ENCODE peak calls at places on chromosomes 11 and 22, in ten cellular contexts. One of them, this sample, is unnamed.

GRCh38 chr11:2892215-2893020 is 6.8 kb upstream of the CDKN1C start:
- DNase-seq in omental fat pad: no peak
- DNase-seq in foreskin fibroblast: peak; percentile 55
- DNase-seq in A549: peak; percentile 74
- DNase-seq in activated CD4-positive, alpha-beta T cell treated with anti-CD3 and anti-CD28 coated beads, Interleukin-2, amount 50 U/mL, for 1 hour: peak; percentile 56
- DNase-seq in NCI-H1092: peak; percentile 67
- DNase-seq in activated T-cell treated with anti-CD3 and anti-CD28 coated beads for 1 hour: peak; percentile 36
- DNase-seq in AG04450: no peak
- DNase-seq in type B pancreatic cell: no peak
- DNase-seq in kidney: peak; percentile 94
- DNase-seq in this sample: no peak

GRCh38 chr22:40857309-40857851 is 432 bp downstream of the XPNPEP3 start:
- DNase-seq in A549: no peak
- DNase-seq in AG04450: no peak
- DNase-seq in kidney: no peak
- DNase-seq in foreskin fibroblast: no peak
- DNase-seq in NCI-H1092: no peak
- DNase-seq in type B pancreatic cell: no peak
- DNase-seq in activated T-cell treated with anti-CD3 and anti-CD28 coated beads for 1 hour: no peak
- DNase-seq in omental fat pad: no peak
- DNase-seq in activated CD4-positive, alpha-beta T cell treated with anti-CD3 and anti-CD28 coated beads, Interleukin-2, amount 50 U/mL, for 1 hour: no peak
- DNase-seq in this sample: no peak

GRCh38 chr11:122268601-122269130 is 152.7 kb upstream of the BLID start:
- DNase-seq in activated CD4-positive, alpha-beta T cell treated with anti-CD3 and anti-CD28 coated beads, Interleukin-2, amount 50 U/mL, for 1 hour: no peak
- DNase-seq in omental fat pad: no peak
- DNase-seq in foreskin fibroblast: no peak
- DNase-seq in AG04450: no peak
- DNase-seq in activated T-cell treated with anti-CD3 and anti-CD28 coated beads for 1 hour: no peak
- DNase-seq in A549: no peak
- DNase-seq in kidney: no peak
- DNase-seq in NCI-H1092: no peak
- DNase-seq in type B pancreatic cell: no peak
- DNase-seq in this sample: no peak

GRCh38 chr11:17498058-17498457 is 21.4 kb upstream of the ABCC8 start:
- DNase-seq in foreskin fibroblast: no peak
- DNase-seq in NCI-H1092: peak; percentile 21
- DNase-seq in activated CD4-positive, alpha-beta T cell treated with anti-CD3 and anti-CD28 coated beads, Interleukin-2, amount 50 U/mL, for 1 hour: no peak
- DNase-seq in A549: no peak
- DNase-seq in type B pancreatic cell: no peak
- DNase-seq in kidney: peak; percentile 27
- DNase-seq in activated T-cell treated with anti-CD3 and anti-CD28 coated beads for 1 hour: no peak
- DNase-seq in AG04450: no peak
- DNase-seq in omental fat pad: no peak
- DNase-seq in this sample: no peak

GRCh38 chr11:134557571-134558257 is 145.7 kb upstream of the B3GAT1 start:
- DNase-seq in AG04450: no peak
- DNase-seq in activated T-cell treated with anti-CD3 and anti-CD28 coated beads for 1 hour: no peak
- DNase-seq in type B pancreatic cell: peak; percentile 39
- DNase-seq in activated CD4-positive, alpha-beta T cell treated with anti-CD3 and anti-CD28 coated beads, Interleukin-2, amount 50 U/mL, for 1 hour: no peak
- DNase-seq in A549: no peak
- DNase-seq in omental fat pad: no peak
- DNase-seq in kidney: no peak
- DNase-seq in foreskin fibroblast: no peak
- DNase-seq in NCI-H1092: no peak
- DNase-seq in this sample: peak; percentile 41

GRCh38 chr11:129167315-129167714 is 24.8 kb downstream of the ARHGAP32 start:
- DNase-seq in omental fat pad: no peak
- DNase-seq in activated T-cell treated with anti-CD3 and anti-CD28 coated beads for 1 hour: no peak
- DNase-seq in AG04450: no peak
- DNase-seq in kidney: no peak
- DNase-seq in activated CD4-positive, alpha-beta T cell treated with anti-CD3 and anti-CD28 coated beads, Interleukin-2, amount 50 U/mL, for 1 hour: no peak
- DNase-seq in type B pancreatic cell: no peak
- DNase-seq in NCI-H1092: no peak
- DNase-seq in A549: no peak
- DNase-seq in foreskin fibroblast: no peak
- DNase-seq in this sample: no peak

GRCh38 chr11:76444384-76445121 is at the start of gene EMSY:
- DNase-seq in NCI-H1092: peak; percentile 100
- DNase-seq in kidney: peak; percentile 99
- DNase-seq in omental fat pad: peak; percentile 76
- DNase-seq in AG04450: peak; percentile 99
- DNase-seq in activated CD4-positive, alpha-beta T cell treated with anti-CD3 and anti-CD28 coated beads, Interleukin-2, amount 50 U/mL, for 1 hour: peak; percentile 86
- DNase-seq in activated T-cell treated with anti-CD3 and anti-CD28 coated beads for 1 hour: peak; percentile 81
- DNase-seq in type B pancreatic cell: peak; percentile 95
- DNase-seq in A549: peak; percentile 94
- DNase-seq in foreskin fibroblast: peak; percentile 99
- DNase-seq in this sample: peak; percentile 97

GRCh38 chr11:10376061-10376460 is 71.2 kb downstream of the ADM start:
- DNase-seq in foreskin fibroblast: no peak
- DNase-seq in A549: no peak
- DNase-seq in activated T-cell treated with anti-CD3 and anti-CD28 coated beads for 1 hour: no peak
- DNase-seq in NCI-H1092: no peak
- DNase-seq in type B pancreatic cell: no peak
- DNase-seq in AG04450: no peak
- DNase-seq in omental fat pad: no peak
- DNase-seq in activated CD4-positive, alpha-beta T cell treated with anti-CD3 and anti-CD28 coated beads, Interleukin-2, amount 50 U/mL, for 1 hour: no peak
- DNase-seq in kidney: no peak
- DNase-seq in this sample: no peak

GRCh38 chr22:31100762-31101525 is 6.4 kb downstream of the SELENOM start:
- DNase-seq in omental fat pad: no peak
- DNase-seq in type B pancreatic cell: no peak
- DNase-seq in activated T-cell treated with anti-CD3 and anti-CD28 coated beads for 1 hour: no peak
- DNase-seq in AG04450: no peak
- DNase-seq in A549: no peak
- DNase-seq in kidney: no peak
- DNase-seq in foreskin fibroblast: no peak
- DNase-seq in activated CD4-positive, alpha-beta T cell treated with anti-CD3 and anti-CD28 coated beads, Interleukin-2, amount 50 U/mL, for 1 hour: no peak
- DNase-seq in NCI-H1092: no peak
- DNase-seq in this sample: no peak